ENCODE peak calls at places on chromosome 17, in four cellular contexts. M, H, V and Q are unnamed samples.

GRCh38 chr17:40433551-40434384 is 9.5 kb upstream of the IGFBP4 start:
- DNase-seq in M (no peak), H (peak; percentile 71), V (peak; percentile 54), Q (no peak)

GRCh38 chr17:4229627-4230026 is 34.2 kb downstream of the ANKFY1 start:
- DNase-seq in M (no peak), V (peak; percentile 76), H (peak; percentile 87), Q (no peak)

GRCh38 chr17:77756028-77756427 is 202.5 kb upstream of the TNRC6C start:
- DNase-seq in V (peak; percentile 21), M (no peak), H (peak; percentile 26), Q (no peak)

GRCh38 chr17:37598145-37598544 is 11.1 kb downstream of the SYNRG start:
- DNase-seq in V (no peak), M (no peak), H (no peak), Q (no peak)

GRCh38 chr17:14582996-14583395 is 282.1 kb downstream of the HS3ST3B1 start:
- DNase-seq in H (no peak), M (no peak), V (no peak), Q (no peak)

GRCh38 chr17:41347872-41348760 is 2.5 kb downstream of the KRT33A start:
- DNase-seq in M (no peak), V (no peak), H (no peak), Q (no peak)

GRCh38 chr17:19002805-19003542 is 1.6 kb downstream of the FAM83G start:
- DNase-seq in H (no peak), V (no peak), M (no peak), Q (no peak)

GRCh38 chr17:4833941-4834501 is 881 bp downstream of the MINK1 start:
- DNase-seq in V (no peak), H (peak; percentile 68), M (peak; percentile 68), Q (no peak)

GRCh38 chr17:67245694-67246397 is 850 bp upstream of the HELZ start:
- DNase-seq in M (peak; percentile 81), V (no peak), H (no peak), Q (peak; percentile 46)

GRCh38 chr17:30920282-30920681 is 1.5 kb upstream of the ADAP2 start:
- DNase-seq in H (no peak), V (no peak), M (peak; percentile 27), Q (no peak)

GRCh38 chr17:82849076-82849945 is 9.5 kb upstream of the ZNF750 start:
- DNase-seq in H (no peak), V (no peak), M (no peak), Q (no peak)

GRCh38 chr17:42518046-42518754 is 17.8 kb upstream of the NAGLU start:
- DNase-seq in H (peak; percentile 97), V (peak; percentile 91), M (no peak), Q (peak; percentile 79)

GRCh38 chr17:56690441-56691291 is 97.2 kb downstream of the NOG start:
- DNase-seq in H (no peak), V (peak; percentile 61), M (no peak), Q (no peak)

GRCh38 chr17:42895185-42895555 is 5.4 kb upstream of the G6PC1 start:
- DNase-seq in M (no peak), H (peak; percentile 90), V (peak; percentile 69), Q (peak; percentile 72)

GRCh38 chr17:13474073-13474800 is 127.5 kb downstream of the HS3ST3A1 start:
- DNase-seq in V (no peak), M (no peak), H (no peak), Q (no peak)

GRCh38 chr17:79339311-79339710 is 264.7 kb downstream of the ENGASE start:
- DNase-seq in M (no peak), V (no peak), H (no peak), Q (no peak)

GRCh38 chr17:20313306-20313705 is 154.0 kb downstream of the LGALS9B start:
- DNase-seq in M (no peak), H (no peak), V (no peak), Q (no peak)

GRCh38 chr17:74118504-74118903 is 85.0 kb upstream of the RPL38 start:
- DNase-seq in H (peak; percentile 32), V (peak; percentile 46), M (no peak), Q (no peak)

GRCh38 chr17:65783845-65784334 is 222.4 kb upstream of the AXIN2 start:
- DNase-seq in V (no peak), H (no peak), M (peak; percentile 90), Q (no peak)

GRCh38 chr17:76079577-76080206 is 710 bp downstream of the ZACN start:
- DNase-seq in H (no peak), V (no peak), M (no peak), Q (no peak)

GRCh38 chr17:82939213-82940030 is 99.6 kb upstream of the ZNF750 start:
- DNase-seq in M (no peak), V (no peak), H (peak; percentile 46), Q (no peak)

GRCh38 chr17:80804466-80804865 is 187.2 kb upstream of the CHMP6 start:
- DNase-seq in V (no peak), H (no peak), M (no peak), Q (no peak)

GRCh38 chr17:62869885-62870580 is 61.9 kb upstream of the MARCHF10 start:
- DNase-seq in M (no peak), H (no peak), V (no peak), Q (no peak)

GRCh38 chr17:4870850-4871249 is 28.5 kb upstream of the C17orf107 start:
- DNase-seq in M (no peak), V (no peak), H (no peak), Q (no peak)

GRCh38 chr17:49890077-49890821 is 42.4 kb upstream of the TAC4 start:
- DNase-seq in M (no peak), V (no peak), H (no peak), Q (no peak)

GRCh38 chr17:12187658-12188057 is 167.0 kb downstream of the MAP2K4 start:
- DNase-seq in H (no peak), M (no peak), V (no peak), Q (no peak)

GRCh38 chr17:65109990-65110680 is 27.0 kb upstream of the RGS9 start:
- DNase-seq in V (no peak), M (no peak), H (peak; percentile 21), Q (no peak)

DNA sequence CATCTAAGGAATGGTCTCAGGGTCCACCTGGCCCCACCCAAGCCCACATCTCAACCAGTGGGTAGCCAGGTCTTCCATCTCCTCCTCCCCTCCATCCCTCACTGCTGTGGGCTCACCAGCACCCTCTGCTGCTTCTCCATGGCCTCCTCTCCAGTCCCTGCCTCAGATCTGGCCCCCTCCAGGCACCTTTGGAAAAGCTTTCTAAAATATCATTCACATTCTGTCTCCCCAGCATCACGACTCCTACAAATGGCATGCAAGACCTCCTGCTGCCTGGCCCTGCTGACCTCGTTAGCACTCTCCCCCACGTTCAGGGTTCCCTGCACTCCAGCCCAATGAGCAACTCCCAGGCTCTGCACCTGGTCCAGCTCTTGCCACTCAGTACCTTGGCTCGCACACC is 13.7 kb downstream of the GLP2R start:
- DNase-seq in H (no peak), M (no peak), V (no peak), Q (no peak)
- TF ChIP-seq CTCF in H (no peak), M (peak; percentile 6), V (no peak), Q (no peak)

GRCh38 chr17:17587614-17588336 is 3.7 kb downstream of the PEMT start:
- DNase-seq in M (no peak), V (no peak), H (no peak), Q (no peak)
- TF ChIP-seq EP300 in M (no peak), V (no peak), H (no peak), Q (no peak)

DNA sequence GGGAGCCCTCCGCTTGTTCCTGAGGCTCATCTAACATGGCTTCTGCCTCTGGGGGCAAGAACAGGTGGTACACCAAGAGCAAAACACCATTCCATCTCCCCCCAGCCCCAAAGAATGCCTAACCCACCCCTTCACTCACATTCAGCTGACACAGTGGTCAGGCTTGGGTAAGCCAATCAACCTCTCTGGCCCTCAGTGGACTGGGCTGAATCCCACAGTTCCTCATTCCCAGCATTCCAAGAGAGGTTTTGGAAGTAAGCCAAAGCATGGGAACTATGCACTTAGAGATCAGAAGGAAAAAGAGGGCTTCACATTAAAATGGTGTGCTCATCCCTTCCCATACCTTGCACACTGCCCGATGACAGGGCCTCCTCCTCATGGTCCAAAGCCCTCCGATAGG is 7.8 kb downstream of the PIGS start:
- DNase-seq in H (no peak), M (peak; percentile 73), V (no peak), Q (no peak)
- H3K27me3 ChIP-seq in H (no peaks in the 10 kb centered on the region), M (no peaks in the 10 kb centered on the region), V (no peaks in the 10 kb centered on the region), Q (no peaks in the 10 kb centered on the region)

GRCh38 chr17:17985555-17985954 is 12.9 kb downstream of the DRC3 start:
- DNase-seq in M (no peak), H (no peak), V (no peak), Q (no peak)
- TF ChIP-seq CTCF in M (peak; percentile 58), H (no peak), V (no peak), Q (no peak)

GRCh38 chr17:50908860-50909764 is 43.0 kb upstream of the TOB1 start:
- DNase-seq in H (no peak), M (peak; percentile 93), V (peak; percentile 84), Q (peak; percentile 95)
- TF ChIP-seq EP300 in H (no peak), M (peak; percentile 70), V (peak; percentile 54), Q (peak; percentile 53)

GRCh38 chr17:7258731-7259554 is 3.3 kb downstream of the CLDN7 start:
- DNase-seq in H (no peak), V (no peak), M (peak; percentile 78), Q (no peak)

GRCh38 chr17:7260601-7261376 is 1.5 kb downstream of the CLDN7 start:
- DNase-seq in H (no peak), V (no peak), M (no peak), Q (peak; percentile 47)

GRCh38 chr17:7260151-7260550 is 2.1 kb downstream of the CLDN7 start:
- DNase-seq in V (no peak), M (no peak), H (no peak), Q (no peak)

GRCh38 chr17:7261377-7262191 is 694 bp downstream of the CLDN7 start:
- DNase-seq in V (no peak), M (no peak), H (no peak), Q (no peak)

GRCh38 chr17:7259555-7259889 is 2.8 kb downstream of the CLDN7 start:
- DNase-seq in H (no peak), M (no peak), V (no peak), Q (no peak)
- H3K27me3 ChIP-seq in H (peaks cover 44% of the 10 kb centered on the region), M (no peaks in the 10 kb centered on the region), V (peaks cover 35% of the 10 kb centered on the region), Q (peaks cover 10% of the 10 kb centered on the region)

DNA sequence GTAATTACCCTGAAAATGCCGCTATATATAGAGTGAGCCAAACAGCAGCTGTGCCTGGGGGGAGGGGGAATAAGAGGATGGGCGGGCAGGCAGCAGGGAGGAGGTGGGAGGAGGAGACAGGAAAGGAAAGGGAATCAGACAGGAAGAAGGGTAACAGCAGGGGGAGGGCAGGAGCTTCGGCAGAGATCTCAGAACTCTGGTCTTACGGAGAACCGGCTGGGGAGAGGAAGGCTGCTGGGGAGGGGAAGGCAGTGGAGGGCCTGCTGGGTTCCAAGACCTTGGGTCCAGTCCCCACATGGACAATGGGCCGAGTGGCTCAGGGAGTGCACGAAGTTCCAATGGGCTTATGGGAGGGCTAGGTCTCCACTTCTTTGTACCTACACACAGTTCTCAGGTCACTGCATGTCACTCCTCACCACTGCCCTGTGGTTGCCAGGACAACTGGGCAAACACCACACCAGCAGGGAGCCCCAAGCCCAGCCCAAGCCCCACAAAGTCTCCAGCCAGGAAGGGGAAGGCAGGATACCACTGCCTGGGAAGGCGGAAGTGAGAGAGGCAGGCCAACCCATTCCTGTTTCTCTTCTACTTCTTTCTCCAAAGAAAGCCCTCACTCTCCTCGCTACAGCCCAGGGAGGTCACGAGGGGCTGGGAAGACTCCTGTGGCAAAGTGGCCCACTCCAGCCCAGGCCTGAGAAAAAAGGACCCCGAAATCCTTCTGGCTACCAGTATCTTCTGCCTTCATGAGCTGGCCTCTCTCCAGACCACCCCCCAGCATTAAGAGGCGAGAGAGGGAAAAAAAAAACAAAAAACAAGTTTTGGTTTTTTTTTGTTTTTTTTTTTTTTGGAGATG is 25.3 kb downstream of the G6PC3 start:
- DNase-seq in H (peak; percentile 85), M (peak; percentile 94), V (no peak), Q (no peak)
- TF ChIP-seq CTCF in H (no peak), M (peak; percentile 81), V (no peak), Q (no peak)